ENCODE peak calls at places on chromosomes 7 and 10, in five cellular contexts. One of them, this sample, is unnamed.

GRCh38 chr7:74092321-74092963 is 8.8 kb downstream of the LIMK1 start:
- DNase-seq in bronchial epithelial cell: no peak
- DNase-seq in endodermal cell: peak
- DNase-seq in stomach: no peak
- DNase-seq in glutamatergic neuron: peak
- DNase-seq in this sample: no peak

GRCh38 chr7:85554294-85554877 is 367.5 kb upstream of the SEMA3D start:
- DNase-seq in bronchial epithelial cell: peak
- DNase-seq in glutamatergic neuron: no peak
- DNase-seq in endodermal cell: no peak
- DNase-seq in stomach: no peak
- DNase-seq in this sample: peak

GRCh38 chr7:112211348-112211907 is 4.9 kb downstream of the ZNF277 start:
- DNase-seq in glutamatergic neuron: no peak
- DNase-seq in stomach: no peak
- DNase-seq in bronchial epithelial cell: peak
- DNase-seq in endodermal cell: no peak
- DNase-seq in this sample: no peak

GRCh38 chr7:127393370-127394058 is 1.0 kb upstream of the ZNF800 start:
- DNase-seq in bronchial epithelial cell: no peak
- DNase-seq in glutamatergic neuron: no peak
- DNase-seq in stomach: no peak
- DNase-seq in endodermal cell: peak
- DNase-seq in this sample: no peak

GRCh38 chr10:34664706-34665105 is 150.4 kb downstream of the PARD3 start:
- DNase-seq in stomach: no peak
- DNase-seq in bronchial epithelial cell: peak
- DNase-seq in glutamatergic neuron: no peak
- DNase-seq in endodermal cell: peak
- DNase-seq in this sample: peak

GRCh38 chr7:80859272-80859970 is 59.4 kb downstream of the SEMA3C start:
- DNase-seq in glutamatergic neuron: no peak
- DNase-seq in bronchial epithelial cell: no peak
- DNase-seq in stomach: no peak
- DNase-seq in endodermal cell: no peak
- DNase-seq in this sample: peak

GRCh38 chr10:34172936-34173533 is 642.1 kb downstream of the PARD3 start:
- DNase-seq in stomach: no peak
- DNase-seq in glutamatergic neuron: no peak
- DNase-seq in endodermal cell: no peak
- DNase-seq in bronchial epithelial cell: peak
- DNase-seq in this sample: peak

GRCh38 chr7:118041336-118041878 is 142.6 kb upstream of the LSM8 start:
- DNase-seq in stomach: no peak
- DNase-seq in bronchial epithelial cell: peak
- DNase-seq in endodermal cell: no peak
- DNase-seq in glutamatergic neuron: no peak
- DNase-seq in this sample: peak

GRCh38 chr7:25565949-25566348 is 337.7 kb upstream of the NPVF start:
- DNase-seq in bronchial epithelial cell: peak
- DNase-seq in glutamatergic neuron: peak
- DNase-seq in endodermal cell: peak
- DNase-seq in stomach: peak
- DNase-seq in this sample: peak

GRCh38 chr7:148854975-148855374 is 29.1 kb downstream of the EZH2 start:
- DNase-seq in glutamatergic neuron: no peak
- DNase-seq in bronchial epithelial cell: no peak
- DNase-seq in endodermal cell: no peak
- DNase-seq in stomach: no peak
- DNase-seq in this sample: peak

GRCh38 chr7:106599343-106599698 is 61.6 kb downstream of the CCDC71L start:
- DNase-seq in stomach: no peak
- DNase-seq in endodermal cell: no peak
- DNase-seq in glutamatergic neuron: no peak
- DNase-seq in bronchial epithelial cell: peak
- DNase-seq in this sample: no peak

GRCh38 chr7:27221201-27221797 is 21.3 kb upstream of the EVX1 start:
- DNase-seq in bronchial epithelial cell: peak
- DNase-seq in endodermal cell: no peak
- DNase-seq in stomach: no peak
- DNase-seq in glutamatergic neuron: no peak
- DNase-seq in this sample: peak

GRCh38 chr7:27219821-27220220 is 19.9 kb upstream of the HOXA13 start:
- DNase-seq in bronchial epithelial cell: no peak
- DNase-seq in stomach: no peak
- DNase-seq in glutamatergic neuron: no peak
- DNase-seq in endodermal cell: no peak
- DNase-seq in this sample: no peak

GRCh38 chr7:27225005-27225934 is 17.3 kb upstream of the EVX1 start:
- DNase-seq in glutamatergic neuron: no peak
- DNase-seq in endodermal cell: peak
- DNase-seq in stomach: no peak
- DNase-seq in bronchial epithelial cell: no peak
- DNase-seq in this sample: no peak

GRCh38 chr7:27220440-27220955 is 20.6 kb upstream of the HOXA13 start:
- DNase-seq in bronchial epithelial cell: no peak
- DNase-seq in stomach: no peak
- DNase-seq in glutamatergic neuron: no peak
- DNase-seq in endodermal cell: peak
- DNase-seq in this sample: no peak

GRCh38 chr7:27223941-27224590 is 18.5 kb upstream of the EVX1 start:
- DNase-seq in stomach: no peak
- DNase-seq in endodermal cell: no peak
- DNase-seq in bronchial epithelial cell: no peak
- DNase-seq in glutamatergic neuron: no peak
- DNase-seq in this sample: no peak
- TF ChIP-seq CTCF in stomach: no peak
- TF ChIP-seq CTCF in endodermal cell: no peak
- TF ChIP-seq CTCF in bronchial epithelial cell: no peak
- TF ChIP-seq CTCF in glutamatergic neuron: no peak
- TF ChIP-seq CTCF in this sample: no peak

GRCh38 chr10:106189254-106189653 is 975.3 kb downstream of the SORCS1 start:
- DNase-seq in stomach: peak
- DNase-seq in endodermal cell: peak
- DNase-seq in bronchial epithelial cell: peak
- DNase-seq in glutamatergic neuron: peak
- DNase-seq in this sample: peak
- TF ChIP-seq CTCF in stomach: no peak
- TF ChIP-seq CTCF in endodermal cell: peak
- TF ChIP-seq CTCF in bronchial epithelial cell: peak
- TF ChIP-seq CTCF in glutamatergic neuron: peak
- TF ChIP-seq CTCF in this sample: peak

GRCh38 chr10:20492447-20492846 is 404.7 kb downstream of the NEBL start:
- DNase-seq in stomach: no peak
- DNase-seq in glutamatergic neuron: no peak
- DNase-seq in bronchial epithelial cell: no peak
- DNase-seq in endodermal cell: no peak
- DNase-seq in this sample: no peak
- TF ChIP-seq CTCF in stomach: no peak
- TF ChIP-seq CTCF in glutamatergic neuron: peak
- TF ChIP-seq CTCF in bronchial epithelial cell: no peak
- TF ChIP-seq CTCF in endodermal cell: peak
- TF ChIP-seq CTCF in this sample: no peak

DNA sequence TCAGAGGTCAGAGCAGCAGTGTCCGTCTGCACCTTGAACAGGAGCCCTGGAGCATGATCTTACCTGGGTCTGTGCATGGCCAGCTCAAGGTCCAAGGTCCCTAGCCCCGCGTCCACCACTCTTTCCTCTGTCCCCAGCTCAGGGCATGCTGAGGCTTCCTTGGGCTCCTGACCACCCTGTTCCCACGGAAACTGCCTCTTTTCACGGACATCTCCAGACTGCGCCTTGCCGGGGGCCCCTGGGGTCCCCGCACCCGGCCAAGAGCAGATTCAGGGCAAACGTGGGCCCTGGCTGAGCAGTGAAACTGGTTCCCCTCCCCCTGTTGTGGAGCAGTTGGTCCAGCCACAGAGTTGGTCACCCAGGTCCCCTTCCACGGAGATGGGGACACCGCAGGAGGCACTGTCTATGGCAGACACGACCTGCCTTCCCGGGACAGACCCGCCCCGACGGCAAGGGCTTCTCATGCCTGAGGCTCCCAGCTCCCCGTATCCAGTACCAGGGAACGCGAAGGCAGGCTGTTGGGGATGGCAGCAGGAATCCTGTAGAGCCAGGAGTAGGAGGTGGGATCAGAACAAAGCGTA is 217.4 kb upstream of the PPP2R2D start:
- DNase-seq in stomach: no peak
- DNase-seq in endodermal cell: no peak
- DNase-seq in glutamatergic neuron: no peak
- DNase-seq in bronchial epithelial cell: no peak
- DNase-seq in this sample: no peak
- TF ChIP-seq CTCF in stomach: no peak
- TF ChIP-seq CTCF in endodermal cell: no peak
- TF ChIP-seq CTCF in glutamatergic neuron: no peak
- TF ChIP-seq CTCF in bronchial epithelial cell: no peak
- TF ChIP-seq CTCF in this sample: no peak

DNA sequence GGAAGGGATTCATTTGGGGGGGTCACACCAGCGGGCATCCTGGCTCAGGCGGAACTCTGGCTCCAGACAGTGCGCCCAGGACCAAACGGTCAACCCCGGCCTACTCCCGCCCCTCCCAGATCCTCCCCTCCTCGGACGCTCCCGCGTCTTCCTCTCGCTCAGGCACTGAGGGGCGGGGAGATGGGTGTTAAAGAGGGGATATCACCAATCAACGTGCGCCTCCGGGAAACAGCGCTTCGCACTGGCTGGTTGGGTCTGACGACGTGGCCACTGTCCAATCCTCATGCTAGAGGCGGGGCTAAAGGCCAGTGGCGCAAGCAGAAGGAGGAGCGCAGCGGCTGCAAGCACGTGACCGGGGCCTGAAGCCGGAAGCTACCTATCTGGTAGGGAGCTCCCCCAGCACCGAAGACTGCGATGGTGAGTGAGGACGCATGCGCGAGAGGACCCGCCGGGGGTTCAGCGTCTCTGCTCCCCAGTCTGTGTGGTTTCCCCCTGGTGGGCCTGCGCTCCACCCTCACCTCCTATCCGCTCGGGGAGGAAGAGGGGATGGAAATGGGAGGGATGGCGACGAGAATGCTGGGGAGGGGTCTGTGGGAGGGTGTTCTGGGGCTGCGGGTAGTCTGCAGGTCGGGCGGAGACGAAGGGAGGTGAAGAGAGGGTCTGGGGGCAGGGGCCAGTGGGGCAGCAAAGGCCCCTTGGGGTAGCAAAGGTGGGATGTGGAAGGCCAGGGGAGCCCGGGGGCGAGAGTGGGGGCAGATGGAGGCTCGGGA is at the start of gene LAMTOR4:
- DNase-seq in stomach: peak
- DNase-seq in glutamatergic neuron: peak
- DNase-seq in endodermal cell: peak
- DNase-seq in bronchial epithelial cell: peak
- DNase-seq in this sample: peak
- TF ChIP-seq CTCF in stomach: no peak
- TF ChIP-seq CTCF in glutamatergic neuron: no peak
- TF ChIP-seq CTCF in endodermal cell: peak
- TF ChIP-seq CTCF in bronchial epithelial cell: no peak
- TF ChIP-seq CTCF in this sample: no peak

GRCh38 chr10:3473271-3473670 is 300.7 kb upstream of the PITRM1 start:
- DNase-seq in endodermal cell: no peak
- DNase-seq in glutamatergic neuron: no peak
- DNase-seq in stomach: no peak
- DNase-seq in bronchial epithelial cell: peak
- DNase-seq in this sample: peak
- TF ChIP-seq CTCF in endodermal cell: no peak
- TF ChIP-seq CTCF in glutamatergic neuron: no peak
- TF ChIP-seq CTCF in stomach: no peak
- TF ChIP-seq CTCF in bronchial epithelial cell: no peak
- TF ChIP-seq CTCF in this sample: no peak

DNA sequence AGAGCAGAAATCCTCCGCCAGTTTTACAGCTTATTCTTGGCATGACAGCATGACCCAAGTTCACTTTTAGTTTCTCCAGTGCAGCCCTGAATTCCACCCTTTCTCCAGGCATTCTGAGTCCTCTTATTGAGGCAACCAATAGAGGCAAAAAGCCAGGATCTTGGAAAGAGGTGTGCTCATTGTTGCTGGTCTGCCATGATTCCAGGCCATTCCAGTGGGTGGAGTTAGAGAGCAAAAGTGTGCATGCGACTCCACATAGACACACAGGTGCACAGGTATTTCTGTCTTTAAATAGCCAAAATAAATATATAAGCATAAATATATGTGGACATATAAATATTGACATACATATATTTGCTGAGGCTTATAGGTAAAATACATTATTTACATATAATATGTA is 224.7 kb upstream of the ADARB2 start:
- DNase-seq in stomach: no peak
- DNase-seq in endodermal cell: peak
- DNase-seq in glutamatergic neuron: no peak
- DNase-seq in bronchial epithelial cell: no peak
- DNase-seq in this sample: peak
- TF ChIP-seq CTCF in stomach: no peak
- TF ChIP-seq CTCF in endodermal cell: peak
- TF ChIP-seq CTCF in glutamatergic neuron: no peak
- TF ChIP-seq CTCF in bronchial epithelial cell: no peak
- TF ChIP-seq CTCF in this sample: no peak

DNA sequence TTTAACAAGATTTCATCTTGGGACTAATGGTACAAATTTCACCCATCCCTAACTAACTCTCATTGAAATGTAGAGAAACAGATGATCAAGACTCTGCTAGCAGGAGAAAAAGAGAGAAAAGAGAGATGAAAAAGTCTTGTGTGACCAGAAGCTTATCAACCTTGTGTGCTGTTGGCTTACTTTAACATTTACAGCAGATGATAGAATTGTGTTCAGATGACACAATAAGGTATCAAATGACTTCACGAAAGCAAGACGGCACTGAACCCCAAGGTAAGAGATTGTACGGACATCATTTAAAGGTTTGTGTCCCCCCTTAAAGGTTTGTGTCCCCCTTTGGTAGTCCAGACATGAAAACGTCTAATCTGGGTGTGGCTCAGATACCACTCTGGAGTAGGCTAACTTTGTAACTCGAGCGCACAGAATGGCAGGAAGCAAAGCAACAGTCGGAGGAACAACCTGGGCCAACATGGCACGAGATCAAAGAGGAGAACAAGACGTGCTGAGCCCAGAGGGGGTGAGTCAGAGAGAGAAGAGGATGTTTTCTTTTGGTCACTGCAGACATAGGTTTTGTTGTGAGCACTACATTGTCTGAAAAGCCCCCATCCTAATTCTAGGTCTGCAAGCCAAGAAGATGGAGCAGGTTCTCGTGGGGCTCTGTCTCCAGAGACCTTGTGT is 10.4 kb upstream of the LMBR1 start:
- DNase-seq in glutamatergic neuron: no peak
- DNase-seq in endodermal cell: no peak
- DNase-seq in stomach: peak
- DNase-seq in bronchial epithelial cell: peak
- DNase-seq in this sample: peak
- TF ChIP-seq CTCF in glutamatergic neuron: no peak
- TF ChIP-seq CTCF in endodermal cell: no peak
- TF ChIP-seq CTCF in stomach: no peak
- TF ChIP-seq CTCF in bronchial epithelial cell: no peak
- TF ChIP-seq CTCF in this sample: no peak